ENCODE peak calls at places on chromosomes 2 and 18, in nine cellular contexts. One of them, this sample, is unnamed.
A peak's percentile ranks its signal among the peaks of the same experiment; 100 is the strongest.

GRCh38 chr18:34956663-34957062 is 84.5 kb upstream of the MAPRE2 start:
- DNase-seq in HCT116: no peak
- DNase-seq in CD8-positive, alpha-beta T cell: no peak
- DNase-seq in neuronal stem cell: no peak
- DNase-seq in transverse colon: no peak
- DNase-seq in tibial artery: no peak
- DNase-seq in pancreas: no peak
- DNase-seq in A549: no peak
- DNase-seq in left lung: no peak
- DNase-seq in this sample: no peak

GRCh38 chr2:79994161-79994560 is 310.4 kb downstream of the LRRTM1 start:
- DNase-seq in HCT116: no peak
- DNase-seq in transverse colon: no peak
- DNase-seq in A549: no peak
- DNase-seq in tibial artery: no peak
- DNase-seq in left lung: no peak
- DNase-seq in neuronal stem cell: no peak
- DNase-seq in CD8-positive, alpha-beta T cell: no peak
- DNase-seq in pancreas: no peak
- DNase-seq in this sample: no peak

GRCh38 chr2:173290046-173290445 is 64.6 kb upstream of the CDCA7 start:
- DNase-seq in neuronal stem cell: no peak
- DNase-seq in left lung: no peak
- DNase-seq in CD8-positive, alpha-beta T cell: no peak
- DNase-seq in tibial artery: no peak
- DNase-seq in A549: no peak
- DNase-seq in transverse colon: no peak
- DNase-seq in pancreas: no peak
- DNase-seq in HCT116: no peak
- DNase-seq in this sample: no peak

GRCh38 chr2:170829016-170829415 is 12.3 kb downstream of the GAD1 start:
- DNase-seq in tibial artery: no peak
- DNase-seq in transverse colon: no peak
- DNase-seq in left lung: no peak
- DNase-seq in HCT116: no peak
- DNase-seq in neuronal stem cell: no peak
- DNase-seq in A549: no peak
- DNase-seq in CD8-positive, alpha-beta T cell: no peak
- DNase-seq in pancreas: no peak
- DNase-seq in this sample: no peak

GRCh38 chr2:30178618-30179404 is 32.0 kb downstream of the YPEL5 start:
- DNase-seq in left lung: no peak
- DNase-seq in transverse colon: peak; percentile 22
- DNase-seq in HCT116: no peak
- DNase-seq in CD8-positive, alpha-beta T cell: no peak
- DNase-seq in pancreas: peak; percentile 25
- DNase-seq in neuronal stem cell: no peak
- DNase-seq in tibial artery: peak; percentile 63
- DNase-seq in A549: no peak
- DNase-seq in this sample: peak; percentile 27

GRCh38 chr2:60409207-60409871 is 144.1 kb downstream of the BCL11A start:
- DNase-seq in CD8-positive, alpha-beta T cell: no peak
- DNase-seq in HCT116: no peak
- DNase-seq in transverse colon: no peak
- DNase-seq in tibial artery: no peak
- DNase-seq in A549: no peak
- DNase-seq in pancreas: no peak
- DNase-seq in neuronal stem cell: no peak
- DNase-seq in left lung: no peak
- DNase-seq in this sample: no peak

GRCh38 chr2:135258193-135258592 is 206.1 kb downstream of the RAB3GAP1 start:
- DNase-seq in tibial artery: no peak
- DNase-seq in A549: no peak
- DNase-seq in transverse colon: no peak
- DNase-seq in HCT116: no peak
- DNase-seq in neuronal stem cell: no peak
- DNase-seq in pancreas: no peak
- DNase-seq in left lung: no peak
- DNase-seq in CD8-positive, alpha-beta T cell: no peak
- DNase-seq in this sample: no peak

GRCh38 chr2:73244580-73244979 is 10.5 kb downstream of the CCT7 start:
- DNase-seq in pancreas: no peak
- DNase-seq in A549: no peak
- DNase-seq in HCT116: no peak
- DNase-seq in left lung: no peak
- DNase-seq in transverse colon: no peak
- DNase-seq in CD8-positive, alpha-beta T cell: no peak
- DNase-seq in tibial artery: no peak
- DNase-seq in neuronal stem cell: no peak
- DNase-seq in this sample: no peak

GRCh38 chr18:50188652-50189051 is 6.3 kb downstream of the MYO5B start:
- DNase-seq in HCT116: no peak
- DNase-seq in left lung: no peak
- DNase-seq in tibial artery: no peak
- DNase-seq in A549: no peak
- DNase-seq in transverse colon: peak; percentile 15
- DNase-seq in pancreas: no peak
- DNase-seq in neuronal stem cell: no peak
- DNase-seq in CD8-positive, alpha-beta T cell: no peak
- DNase-seq in this sample: no peak

GRCh38 chr2:241984658-241985057 is 115.1 kb downstream of the RTP5 start:
- DNase-seq in HCT116: no peak
- DNase-seq in pancreas: no peak
- DNase-seq in tibial artery: no peak
- DNase-seq in neuronal stem cell: no peak
- DNase-seq in transverse colon: no peak
- DNase-seq in CD8-positive, alpha-beta T cell: no peak
- DNase-seq in left lung: no peak
- DNase-seq in A549: no peak
- DNase-seq in this sample: no peak

GRCh38 chr2:9318461-9319337 is 104.6 kb downstream of the ITGB1BP1 start:
- DNase-seq in neuronal stem cell: no peak
- DNase-seq in CD8-positive, alpha-beta T cell: no peak
- DNase-seq in HCT116: no peak
- DNase-seq in pancreas: peak; percentile 49
- DNase-seq in A549: no peak
- DNase-seq in transverse colon: peak; percentile 65
- DNase-seq in left lung: no peak
- DNase-seq in tibial artery: peak; percentile 54
- DNase-seq in this sample: peak; percentile 67

GRCh38 chr2:111698743-111699554 is 185.0 kb downstream of the ANAPC1 start:
- DNase-seq in transverse colon: peak; percentile 89
- DNase-seq in neuronal stem cell: no peak
- DNase-seq in HCT116: peak; percentile 95
- DNase-seq in pancreas: peak; percentile 39
- DNase-seq in CD8-positive, alpha-beta T cell: peak; percentile 46
- DNase-seq in tibial artery: peak; percentile 77
- DNase-seq in A549: peak; percentile 95
- DNase-seq in left lung: peak; percentile 86
- DNase-seq in this sample: peak; percentile 58

GRCh38 chr2:30425326-30425725 is 21.7 kb upstream of the LCLAT1 start:
- DNase-seq in CD8-positive, alpha-beta T cell: no peak
- DNase-seq in HCT116: no peak
- DNase-seq in neuronal stem cell: no peak
- DNase-seq in transverse colon: no peak
- DNase-seq in tibial artery: peak; percentile 61
- DNase-seq in A549: no peak
- DNase-seq in pancreas: no peak
- DNase-seq in left lung: no peak
- DNase-seq in this sample: no peak

DNA sequence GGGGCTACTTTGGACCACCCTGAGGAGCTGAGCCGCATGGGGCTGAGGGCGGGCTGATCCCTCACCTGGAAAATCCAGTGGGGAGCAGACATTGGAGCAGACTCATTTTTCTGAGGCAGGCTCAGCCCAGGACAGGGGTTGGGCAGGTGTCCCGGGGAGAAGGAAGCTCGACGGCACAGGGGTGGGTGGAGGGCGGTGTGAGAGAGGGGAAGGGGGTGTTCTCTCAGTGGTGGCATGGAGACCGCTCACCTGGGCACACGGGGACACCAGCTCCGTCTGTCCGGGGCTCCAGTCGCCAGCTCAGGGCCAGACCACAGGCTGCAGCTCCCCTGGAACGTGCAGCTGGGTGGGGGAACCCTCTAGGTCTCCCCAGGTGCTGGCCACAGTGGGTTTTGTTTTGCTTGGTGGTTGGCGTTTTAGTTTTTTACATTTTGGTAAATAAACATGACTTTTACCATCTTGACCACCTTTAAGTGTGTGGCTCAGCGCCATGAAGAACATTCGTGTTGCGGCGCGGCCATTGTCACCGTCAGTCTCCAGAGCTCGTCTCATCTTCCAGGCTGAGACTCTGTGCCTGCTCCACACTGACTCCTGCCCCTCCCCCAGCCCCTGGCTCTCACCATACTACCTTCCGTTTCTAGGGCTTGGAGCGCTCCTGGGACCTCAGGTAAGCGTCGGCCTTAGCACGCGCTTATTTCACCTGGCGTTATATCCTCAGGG is 4.3 kb upstream of the MAB21L4 start:
- DNase-seq in HCT116: no peak
- DNase-seq in left lung: peak; percentile 61
- DNase-seq in neuronal stem cell: no peak
- DNase-seq in A549: no peak
- DNase-seq in pancreas: no peak
- DNase-seq in tibial artery: no peak
- DNase-seq in CD8-positive, alpha-beta T cell: no peak
- DNase-seq in transverse colon: no peak
- DNase-seq in this sample: no peak
- H3K4me1 ChIP-seq in HCT116: peaks cover 33% of the 10 kb centered on the region
- H3K4me1 ChIP-seq in left lung: peaks cover 6% of the 10 kb centered on the region
- H3K4me1 ChIP-seq in neuronal stem cell: no peaks in the 10 kb centered on the region
- H3K4me1 ChIP-seq in A549: peaks cover 12% of the 10 kb centered on the region
- H3K4me1 ChIP-seq in pancreas: no peaks in the 10 kb centered on the region
- H3K4me1 ChIP-seq in tibial artery: no peaks in the 10 kb centered on the region
- H3K4me1 ChIP-seq in CD8-positive, alpha-beta T cell: no peaks in the 10 kb centered on the region
- H3K4me1 ChIP-seq in transverse colon: no peaks in the 10 kb centered on the region
- H3K4me1 ChIP-seq in this sample: no peaks in the 10 kb centered on the region

GRCh38 chr2:28956415-28956826 is 24.7 kb upstream of the TOGARAM2 start:
- DNase-seq in CD8-positive, alpha-beta T cell: no peak
- DNase-seq in neuronal stem cell: no peak
- DNase-seq in pancreas: no peak
- DNase-seq in left lung: no peak
- DNase-seq in transverse colon: no peak
- DNase-seq in tibial artery: no peak
- DNase-seq in A549: no peak
- DNase-seq in HCT116: peak; percentile 18
- DNase-seq in this sample: peak; percentile 60

GRCh38 chr2:28958689-28959088 is 22.4 kb upstream of the TOGARAM2 start:
- DNase-seq in neuronal stem cell: peak; percentile 69
- DNase-seq in transverse colon: peak; percentile 32
- DNase-seq in CD8-positive, alpha-beta T cell: peak; percentile 21
- DNase-seq in A549: peak; percentile 83
- DNase-seq in HCT116: peak; percentile 37
- DNase-seq in left lung: no peak
- DNase-seq in tibial artery: peak; percentile 48
- DNase-seq in pancreas: peak; percentile 50
- DNase-seq in this sample: peak; percentile 84

GRCh38 chr2:28960401-28960800 is 20.7 kb upstream of the TOGARAM2 start:
- DNase-seq in pancreas: no peak
- DNase-seq in neuronal stem cell: no peak
- DNase-seq in left lung: no peak
- DNase-seq in tibial artery: no peak
- DNase-seq in HCT116: no peak
- DNase-seq in CD8-positive, alpha-beta T cell: no peak
- DNase-seq in A549: no peak
- DNase-seq in transverse colon: no peak
- DNase-seq in this sample: no peak

GRCh38 chr2:28955492-28955891 is 25.6 kb upstream of the TOGARAM2 start:
- DNase-seq in pancreas: no peak
- DNase-seq in neuronal stem cell: no peak
- DNase-seq in CD8-positive, alpha-beta T cell: no peak
- DNase-seq in HCT116: no peak
- DNase-seq in transverse colon: no peak
- DNase-seq in tibial artery: no peak
- DNase-seq in left lung: no peak
- DNase-seq in A549: no peak
- DNase-seq in this sample: no peak

GRCh38 chr2:28956890-28957289 is 24.2 kb upstream of the TOGARAM2 start:
- DNase-seq in CD8-positive, alpha-beta T cell: no peak
- DNase-seq in A549: no peak
- DNase-seq in transverse colon: no peak
- DNase-seq in neuronal stem cell: no peak
- DNase-seq in HCT116: peak; percentile 44
- DNase-seq in left lung: no peak
- DNase-seq in tibial artery: no peak
- DNase-seq in pancreas: no peak
- DNase-seq in this sample: peak; percentile 37
- H3K4me3 ChIP-seq in CD8-positive, alpha-beta T cell: no peak overlapping the region
- H3K4me3 ChIP-seq in A549: no peak overlapping the region
- H3K4me3 ChIP-seq in transverse colon: no peak overlapping the region
- H3K4me3 ChIP-seq in neuronal stem cell: no peak overlapping the region
- H3K4me3 ChIP-seq in HCT116: no peak overlapping the region
- H3K4me3 ChIP-seq in left lung: no peak overlapping the region
- H3K4me3 ChIP-seq in tibial artery: no peak overlapping the region
- H3K4me3 ChIP-seq in pancreas: no peak overlapping the region
- H3K4me3 ChIP-seq in this sample: peak overlapping the region; percentile 33

GRCh38 chr2:164937864-164938401 is 17.4 kb downstream of the SLC38A11 start:
- DNase-seq in neuronal stem cell: no peak
- DNase-seq in pancreas: no peak
- DNase-seq in left lung: no peak
- DNase-seq in CD8-positive, alpha-beta T cell: no peak
- DNase-seq in transverse colon: peak; percentile 21
- DNase-seq in A549: no peak
- DNase-seq in tibial artery: no peak
- DNase-seq in HCT116: no peak
- DNase-seq in this sample: no peak
- H3K4me1 ChIP-seq in neuronal stem cell: peaks cover 2% of the 10 kb centered on the region
- H3K4me1 ChIP-seq in pancreas: peaks cover 42% of the 10 kb centered on the region
- H3K4me1 ChIP-seq in left lung: no peaks in the 10 kb centered on the region
- H3K4me1 ChIP-seq in CD8-positive, alpha-beta T cell: no peaks in the 10 kb centered on the region
- H3K4me1 ChIP-seq in transverse colon: peaks cover 4% of the 10 kb centered on the region
- H3K4me1 ChIP-seq in A549: peaks cover 19% of the 10 kb centered on the region
- H3K4me1 ChIP-seq in tibial artery: no peaks in the 10 kb centered on the region
- H3K4me1 ChIP-seq in HCT116: no peaks in the 10 kb centered on the region
- H3K4me1 ChIP-seq in this sample: no peaks in the 10 kb centered on the region

DNA sequence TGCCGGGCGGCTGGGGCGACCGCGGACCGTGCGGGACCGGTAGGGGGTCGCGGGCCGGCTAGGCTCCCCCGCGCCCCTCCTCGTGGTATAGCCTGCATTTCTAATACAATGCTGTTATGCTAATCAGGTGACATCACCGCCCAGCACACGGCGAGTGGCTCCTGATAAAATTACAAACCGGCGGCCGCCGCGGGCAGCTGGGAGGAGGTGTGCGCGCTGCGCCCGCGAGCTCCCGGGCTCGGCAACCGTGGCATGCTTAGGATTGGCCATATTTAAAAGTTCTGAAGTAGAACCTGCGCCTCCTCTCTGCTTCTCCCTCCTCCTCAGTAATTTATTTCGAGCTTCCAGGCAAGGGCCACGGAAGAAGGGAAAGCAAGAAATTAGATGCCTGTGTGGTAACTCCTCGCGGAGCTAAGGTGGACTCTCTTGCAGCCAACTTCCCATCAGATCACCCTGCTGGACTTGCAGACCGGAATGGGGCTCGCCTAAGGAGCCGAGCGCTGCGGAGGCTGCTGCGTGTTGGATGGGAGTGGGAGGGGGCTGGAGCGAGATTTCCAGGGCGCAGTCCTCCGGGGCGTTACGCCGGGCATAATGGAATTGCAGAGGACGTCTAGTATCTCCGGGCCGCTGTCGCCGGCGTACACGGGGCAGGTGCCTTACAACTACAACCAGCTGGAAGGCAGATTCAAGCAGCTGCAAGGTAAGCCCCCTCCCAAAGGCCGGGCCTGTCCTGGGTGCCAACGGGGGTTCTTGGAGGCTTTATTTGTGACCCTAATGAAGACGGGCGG is 102.3 kb downstream of the SPTBN1 start:
- DNase-seq in left lung: peak; percentile 92
- DNase-seq in pancreas: peak; percentile 81
- DNase-seq in A549: peak; percentile 61
- DNase-seq in tibial artery: peak; percentile 64
- DNase-seq in CD8-positive, alpha-beta T cell: peak; percentile 56
- DNase-seq in neuronal stem cell: peak; percentile 79
- DNase-seq in HCT116: peak; percentile 56
- DNase-seq in transverse colon: peak; percentile 84
- DNase-seq in this sample: peak; percentile 79
- H3K4me3 ChIP-seq in left lung: peak overlapping the region; percentile 41
- H3K4me3 ChIP-seq in pancreas: peak overlapping the region; percentile 69
- H3K4me3 ChIP-seq in A549: peak overlapping the region; percentile 67
- H3K4me3 ChIP-seq in tibial artery: peak overlapping the region; percentile 56
- H3K4me3 ChIP-seq in CD8-positive, alpha-beta T cell: peak overlapping the region; percentile 94
- H3K4me3 ChIP-seq in neuronal stem cell: peak overlapping the region; percentile 59
- H3K4me3 ChIP-seq in HCT116: peak overlapping the region; percentile 77
- H3K4me3 ChIP-seq in transverse colon: peak overlapping the region; percentile 63
- H3K4me3 ChIP-seq in this sample: peak overlapping the region; percentile 69

This sample was measured in BE2C.